ENCODE peak calls at places on chromosomes 4 and X, in nine cellular contexts. B is HCT116, Z is GM12878, M is A549, O is GM23338, G is K562, E is SK-N-SH, Q is Panc1, F is HepG2. W is an unnamed sample.

GRCh38 chrX:30525732-30526131 is 51.8 kb downstream of the TASL start:
- DNase-seq in B (no peak), Z (no peak), M (no peak), O (no peak), G (no peak), E (no peak), Q (no peak), F (no peak), W (no peak)

GRCh38 chrX:9279271-9279596 is 185.6 kb upstream of the TBL1X start:
- DNase-seq in B (no peak), Z (no peak), M (no peak), O (no peak), G (no peak), E (no peak), Q (no peak), F (no peak), W (no peak)

GRCh38 chrX:40887476-40887875 is 152.1 kb upstream of the MED14 start:
- DNase-seq in B (no peak), Z (no peak), M (no peak), O (no peak), G (no peak), E (no peak), Q (no peak), F (no peak), W (no peak)

GRCh38 chrX:17669458-17669857 is 67.8 kb upstream of the SCML1 start:
- DNase-seq in B (no peak), Z (no peak), M (no peak), O (peak), G (no peak), E (no peak), Q (no peak), F (no peak), W (no peak)

GRCh38 chrX:13226214-13226613 is 93.6 kb downstream of the ATXN3L start:
- DNase-seq in B (no peak), Z (no peak), M (no peak), O (no peak), G (no peak), E (no peak), Q (no peak), F (no peak), W (no peak)

GRCh38 chr4:95541889-95542607 is 6.7 kb downstream of the UNC5C start:
- DNase-seq in B (no peak), Z (peak), M (no peak), O (no peak), G (no peak), E (no peak), Q (no peak), F (no peak), W (no peak)

GRCh38 chr4:100147684-100148083 is 42.6 kb downstream of the DDIT4L start:
- DNase-seq in B (no peak), Z (no peak), M (no peak), O (no peak), G (no peak), E (no peak), Q (no peak), F (no peak), W (no peak)

GRCh38 chr4:159229164-159229563 is 126.3 kb downstream of the RAPGEF2 start:
- DNase-seq in B (no peak), Z (no peak), M (no peak), O (peak), G (no peak), E (no peak), Q (no peak), F (peak), W (no peak)

GRCh38 chr4:65665951-65666523 is 4.3 kb downstream of the EPHA5 start:
- DNase-seq in B (no peak), Z (no peak), M (no peak), O (peak), G (no peak), E (no peak), Q (no peak), F (no peak), W (no peak)

GRCh38 chr4:55444822-55445221 is 49.1 kb downstream of the TMEM165 start:
- DNase-seq in B (peak), Z (no peak), M (no peak), O (no peak), G (peak), E (no peak), Q (no peak), F (peak), W (no peak)

GRCh38 chr4:1246111-1246881 is 2.6 kb downstream of the CTBP1 start:
- DNase-seq in B (no peak), Z (no peak), M (no peak), O (no peak), G (no peak), E (peak), Q (no peak), F (no peak), W (peak)

GRCh38 chr4:1416051-1416947 is 10.1 kb upstream of the NKX1-1 start:
- DNase-seq in B (no peak), Z (no peak), M (no peak), O (no peak), G (no peak), E (peak), Q (no peak), F (no peak), W (no peak)

GRCh38 chrX:153609917-153610833 is 11.2 kb upstream of the CCNQ start:
- DNase-seq in B (peak), Z (no peak), M (peak), O (peak), G (peak), E (peak), Q (no peak), F (peak), W (peak)

GRCh38 chr4:100848865-100849264 is 331.0 kb upstream of the EMCN start:
- DNase-seq in B (peak), Z (no peak), M (no peak), O (peak), G (no peak), E (no peak), Q (no peak), F (no peak), W (peak)

GRCh38 chrX:47218920-47219815 is 687 bp downstream of the CDK16 start:
- DNase-seq in B (no peak), Z (no peak), M (peak), O (peak), G (peak), E (peak), Q (no peak), F (no peak), W (peak)

GRCh38 chr4:157727163-157727562 is 445.7 kb downstream of the GASK1B start:
- DNase-seq in B (no peak), Z (no peak), M (no peak), O (no peak), G (no peak), E (no peak), Q (no peak), F (no peak), W (no peak)

GRCh38 chrX:103376118-103376978 is at the start of gene BEX3:
- DNase-seq in B (no peak), Z (no peak), M (peak), O (peak), G (no peak), E (peak), Q (no peak), F (peak), W (no peak)

GRCh38 chr4:121236353-121237068 is 72.4 kb upstream of the TNIP3 start:
- DNase-seq in B (no peak), Z (no peak), M (no peak), O (no peak), G (no peak), E (no peak), Q (no peak), F (no peak), W (no peak)

GRCh38 chr4:78585633-78586032 is 34.1 kb downstream of the ANXA3 start:
- DNase-seq in B (no peak), Z (no peak), M (no peak), O (no peak), G (no peak), E (no peak), Q (no peak), F (no peak), W (no peak)

GRCh38 chr4:872241-872981 is 46.5 kb upstream of the CPLX1 start:
- DNase-seq in B (no peak), Z (no peak), M (no peak), O (no peak), G (no peak), E (no peak), Q (no peak), F (no peak), W (no peak)

GRCh38 chr4:154743683-154744340 is at the start of gene LRAT:
- DNase-seq in B (peak), Z (no peak), M (peak), O (peak), G (peak), E (peak), Q (no peak), F (no peak), W (no peak)

GRCh38 chr4:59759082-59759825 is 1440.9 kb upstream of the ADGRL3 start:
- DNase-seq in B (no peak), Z (no peak), M (no peak), O (no peak), G (no peak), E (no peak), Q (no peak), F (no peak), W (no peak)

GRCh38 chr4:181701911-181702310 is 541.3 kb upstream of the TENM3 start:
- DNase-seq in B (no peak), Z (no peak), M (no peak), O (no peak), G (no peak), E (no peak), Q (no peak), F (no peak), W (no peak)

GRCh38 chrX:1584237-1585011 is 7.0 kb upstream of the AKAP17A start:
- DNase-seq in B (no peak), Z (no peak), M (no peak), O (no peak), G (no peak), E (no peak), Q (no peak), F (no peak), W (no peak)

GRCh38 chrX:66110112-66110511 is 53.9 kb upstream of the HEPH start:
- DNase-seq in B (peak), Z (no peak), M (peak), O (peak), G (peak), E (peak), Q (no peak), F (no peak), W (peak)

GRCh38 chrX:124300412-124300811 is 32.0 kb upstream of the TEX13D start:
- DNase-seq in B (no peak), Z (no peak), M (no peak), O (no peak), G (no peak), E (no peak), Q (no peak), F (no peak), W (no peak)

GRCh38 chrX:40299502-40300118 is 201.9 kb upstream of the BCOR start:
- DNase-seq in B (no peak), Z (no peak), M (no peak), O (no peak), G (no peak), E (no peak), Q (no peak), F (no peak), W (no peak)

GRCh38 chr4:184010696-184011095 is 105.6 kb downstream of the STOX2 start:
- DNase-seq in B (no peak), Z (no peak), M (no peak), O (no peak), G (no peak), E (no peak), Q (no peak), F (no peak), W (no peak)

GRCh38 chrX:136689441-136689840 is 41.5 kb downstream of the CD40LG start:
- DNase-seq in B (no peak), Z (no peak), M (no peak), O (peak), G (peak), E (no peak), Q (no peak), F (no peak), W (no peak)

GRCh38 chr4:184193556-184194525 is 23.8 kb downstream of the ENPP6 start:
- DNase-seq in B (no peak), Z (no peak), M (no peak), O (peak), G (peak), E (no peak), Q (no peak), F (no peak), W (no peak)

GRCh38 chr4:152415980-152416379 is 119.9 kb downstream of the FBXW7 start:
- DNase-seq in B (no peak), Z (no peak), M (no peak), O (no peak), G (no peak), E (no peak), Q (no peak), F (peak), W (no peak)

DNA sequence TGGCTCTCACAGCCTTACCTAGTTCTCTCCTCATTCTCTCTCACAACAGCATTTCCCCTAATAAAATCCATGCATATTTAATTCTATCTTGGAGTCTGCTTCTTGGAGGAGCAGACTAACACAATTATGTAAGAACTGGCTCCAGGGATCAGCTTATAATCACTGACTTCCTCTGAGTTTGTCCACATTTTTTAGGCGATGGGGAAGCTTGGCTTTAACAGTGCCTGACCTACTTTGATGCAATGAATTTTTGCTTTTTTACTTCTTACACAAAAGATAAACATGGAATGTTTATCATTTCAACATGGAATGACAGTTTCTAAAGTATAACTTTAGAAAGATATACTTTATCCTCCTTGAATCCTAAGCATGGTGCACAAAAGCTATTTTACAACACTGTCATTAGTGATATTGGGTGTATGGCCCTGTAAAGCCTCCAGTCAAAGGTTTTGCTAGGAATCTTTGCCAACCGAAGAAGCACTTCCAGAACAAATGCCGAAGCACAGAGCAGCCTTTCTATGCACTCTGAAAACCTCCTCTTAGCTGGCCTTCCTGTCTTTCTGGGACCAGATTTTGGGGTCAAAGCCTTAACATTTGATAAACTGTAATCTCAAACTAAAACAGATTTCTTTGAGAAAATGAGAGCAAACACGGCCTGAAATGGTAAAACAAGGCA is 750 bp downstream of the BDH2 start:
- DNase-seq in B (no peak), Z (no peak), M (no peak), O (peak), G (no peak), E (no peak), Q (no peak), F (no peak), W (no peak)
- TF ChIP-seq REST in B (no peak), Z (no peak), M (no peak), O (no peak), G (no peak), E (no peak), Q (no peak), F (no peak), W (no peak)

GRCh38 chr4:10460313-10461047 is 3.3 kb upstream of the ZNF518B start:
- DNase-seq in B (no peak), Z (no peak), M (no peak), O (no peak), G (peak), E (no peak), Q (no peak), F (no peak), W (no peak)
- H3K4me3 ChIP-seq in B (no peak), Z (peak), M (no peak), O (peak), G (peak), E (no peak), Q (no peak), F (no peak), W (no peak)

GRCh38 chr4:80189581-80189955 is 7.7 kb upstream of the PRDM8 start:
- DNase-seq in B (no peak), Z (no peak), M (no peak), O (no peak), G (no peak), E (no peak), Q (no peak), F (no peak), W (no peak)

GRCh38 chr4:80188457-80188800 is 8.9 kb upstream of the PRDM8 start:
- DNase-seq in B (no peak), Z (no peak), M (no peak), O (peak), G (no peak), E (no peak), Q (no peak), F (no peak), W (no peak)

GRCh38 chr4:80188801-80189458 is 8.4 kb upstream of the PRDM8 start:
- DNase-seq in B (no peak), Z (no peak), M (no peak), O (peak), G (no peak), E (no peak), Q (no peak), F (no peak), W (no peak)

GRCh38 chr4:80192252-80192866 is 4.9 kb upstream of the PRDM8 start:
- DNase-seq in B (no peak), Z (no peak), M (no peak), O (no peak), G (no peak), E (no peak), Q (no peak), F (no peak), W (no peak)

GRCh38 chr4:80189956-80190671 is 7.2 kb upstream of the PRDM8 start:
- DNase-seq in B (no peak), Z (no peak), M (no peak), O (peak), G (no peak), E (no peak), Q (no peak), F (no peak), W (no peak)
- TF ChIP-seq REST in B (no peak), Z (no peak), M (no peak), O (no peak), G (no peak), E (no peak), Q (no peak), F (no peak), W (no peak)

DNA sequence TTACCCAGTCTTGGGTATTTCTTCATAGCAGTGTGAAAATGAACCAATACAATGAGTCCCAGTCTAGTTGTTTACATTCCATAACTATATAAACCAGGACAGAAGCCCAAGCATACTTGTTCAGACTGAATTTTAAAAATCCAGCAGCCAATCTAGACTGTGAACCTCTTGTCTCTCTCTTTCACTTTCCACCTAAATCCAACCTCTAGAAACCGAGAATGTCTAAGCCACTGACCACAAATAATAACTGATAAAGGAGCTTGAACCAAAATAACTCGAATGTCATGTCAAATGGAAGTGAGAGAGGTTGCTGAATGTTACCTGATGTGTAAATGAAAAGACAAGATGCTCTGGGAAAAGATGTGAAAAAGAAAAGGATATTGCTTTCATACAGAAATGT is 544.7 kb downstream of the NLGN4X start:
- DNase-seq in B (no peak), Z (no peak), M (no peak), O (no peak), G (no peak), E (no peak), Q (no peak), F (no peak), W (no peak)
- H3K4me3 ChIP-seq in B (no peak), Z (no peak), M (no peak), O (no peak), G (no peak), E (no peak), Q (no peak), F (no peak), W (no peak)

GRCh38 chrX:48829016-48829735 is 2.9 kb downstream of the ERAS start:
- DNase-seq in B (no peak), Z (no peak), M (no peak), O (no peak), G (no peak), E (no peak), Q (no peak), F (no peak), W (no peak)
- TF ChIP-seq REST in B (no peak), Z (no peak), M (no peak), O (no peak), G (no peak), E (no peak), Q (no peak), F (no peak), W (no peak)

GRCh38 chr4:112410804-112411203 is 105.2 kb downstream of the NEUROG2 start:
- DNase-seq in B (no peak), Z (no peak), M (no peak), O (no peak), G (no peak), E (no peak), Q (no peak), F (no peak), W (no peak)
- H3K4me3 ChIP-seq in B (no peak), Z (no peak), M (no peak), O (no peak), G (no peak), E (no peak), Q (no peak), F (no peak), W (no peak)

DNA sequence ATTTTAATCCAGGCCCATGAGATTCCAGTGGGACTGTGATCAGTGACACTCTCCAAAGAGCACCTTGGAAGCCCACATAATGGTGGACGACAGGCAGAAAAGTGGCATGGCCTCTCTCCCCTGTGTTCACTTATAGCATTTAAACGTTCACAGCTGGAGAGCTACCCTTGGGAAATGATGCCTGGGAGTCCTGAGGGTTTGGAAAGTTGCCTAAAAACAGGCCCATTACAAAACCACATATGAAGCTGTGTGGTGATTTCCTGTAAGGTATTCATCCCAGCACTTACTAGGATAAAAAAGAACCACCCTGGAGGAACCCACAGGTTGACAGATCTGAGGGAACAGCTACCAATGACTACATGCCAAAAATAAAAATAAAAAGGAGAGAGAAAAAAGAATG is 193.2 kb downstream of the RASL11B start:
- DNase-seq in B (no peak), Z (no peak), M (no peak), O (no peak), G (no peak), E (peak), Q (no peak), F (no peak), W (no peak)
- TF ChIP-seq REST in B (no peak), Z (no peak), M (no peak), O (no peak), G (no peak), E (no peak), Q (no peak), F (no peak), W (no peak)

GRCh38 chr4:2817136-2817535 is 24.3 kb downstream of the SH3BP2 start:
- DNase-seq in B (no peak), Z (no peak), M (no peak), O (no peak), G (no peak), E (no peak), Q (no peak), F (no peak), W (no peak)
- H3K4me3 ChIP-seq in B (no peak), Z (peak), M (no peak), O (no peak), G (no peak), E (no peak), Q (no peak), F (no peak), W (no peak)

DNA sequence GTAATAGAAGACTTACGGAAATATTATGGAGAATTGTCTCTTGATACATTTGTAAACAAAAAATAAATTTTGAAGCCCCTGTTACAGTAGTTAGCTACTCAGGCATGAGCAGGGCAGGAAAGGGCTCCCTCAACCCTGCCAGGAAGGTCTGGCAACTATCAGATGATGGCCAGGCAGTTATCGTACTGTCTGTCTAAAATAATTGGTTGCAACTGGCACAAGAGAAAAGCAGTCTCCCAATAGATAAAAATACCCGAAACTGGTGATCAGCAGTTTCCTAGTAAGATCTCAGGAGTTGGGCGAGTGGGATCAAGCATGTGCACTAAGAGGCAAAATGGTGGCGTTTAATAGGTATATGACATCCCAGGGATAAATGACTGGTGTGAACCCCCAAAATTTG is 1336.3 kb downstream of the C4orf33 start:
- DNase-seq in B (no peak), Z (no peak), M (no peak), O (no peak), G (no peak), E (peak), Q (no peak), F (no peak), W (no peak)
- TF ChIP-seq REST in B (no peak), Z (no peak), M (no peak), O (no peak), G (no peak), E (no peak), Q (no peak), F (no peak), W (no peak)

W was measured in HL-60.